ENCODE peak calls at places on chromosomes 5 and 9, in nine cellular contexts. M is esophagus squamous epithelium; Z is CD4-positive, alpha-beta T cell; K is epithelial cell of esophagus; V is neural crest cell; C is H1; F is GM12865; S is A673; A is GM13977. H is an unnamed sample.

GRCh38 chr9:76876098-76876497 is 29.8 kb downstream of the PRUNE2 start:
- DNase-seq in S (no peak), V (no peak), A (no peak), K (peak), M (no peak), F (no peak), C (no peak), Z (no peak), H (no peak)

GRCh38 chr9:136439550-136440408 is at the start of gene INPP5E:
- DNase-seq in C (peak), S (peak), A (peak), M (no peak), V (peak), K (peak), Z (peak), F (peak), H (peak)

GRCh38 chr5:36885566-36886485 is 9.3 kb downstream of the NIPBL start:
- DNase-seq in M (no peak), F (no peak), Z (no peak), K (no peak), A (no peak), C (no peak), V (no peak), S (no peak), H (no peak)

GRCh38 chr9:13354733-13355132 is 75.2 kb upstream of the MPDZ start:
- DNase-seq in Z (no peak), M (no peak), F (no peak), A (no peak), K (peak), C (no peak), S (no peak), V (no peak), H (no peak)

GRCh38 chr5:126811515-126812198 is 34.7 kb downstream of the LMNB1 start:
- DNase-seq in A (no peak), M (no peak), C (no peak), V (no peak), S (no peak), K (peak), F (peak), Z (peak), H (no peak)

GRCh38 chr9:122821278-122821952 is 7.0 kb downstream of the PDCL start:
- DNase-seq in Z (no peak), V (no peak), S (peak), M (no peak), F (no peak), K (no peak), A (no peak), C (no peak), H (peak)

GRCh38 chr9:98906273-98907040 is 37.2 kb upstream of the COL15A1 start:
- DNase-seq in A (no peak), K (no peak), C (peak), M (no peak), S (peak), F (no peak), V (no peak), Z (no peak), H (no peak)

GRCh38 chr5:130141689-130142320 is 237.5 kb downstream of the CHSY3 start:
- DNase-seq in F (peak), M (no peak), A (peak), C (peak), S (no peak), V (no peak), Z (no peak), K (peak), H (no peak)

GRCh38 chr5:38536968-38537367 is 19.5 kb downstream of the LIFR start:
- DNase-seq in A (no peak), F (no peak), S (no peak), C (no peak), M (no peak), K (peak), V (no peak), Z (no peak), H (no peak)

GRCh38 chr5:32388429-32389111 is 56.0 kb downstream of the ZFR start:
- DNase-seq in S (no peak), Z (no peak), V (no peak), C (no peak), F (no peak), A (no peak), M (no peak), K (peak), H (no peak)

GRCh38 chr5:151825445-151825844 is 53.7 kb downstream of the G3BP1 start:
- DNase-seq in M (no peak), K (peak), V (peak), A (peak), Z (no peak), F (peak), S (peak), C (peak), H (peak)

DNA sequence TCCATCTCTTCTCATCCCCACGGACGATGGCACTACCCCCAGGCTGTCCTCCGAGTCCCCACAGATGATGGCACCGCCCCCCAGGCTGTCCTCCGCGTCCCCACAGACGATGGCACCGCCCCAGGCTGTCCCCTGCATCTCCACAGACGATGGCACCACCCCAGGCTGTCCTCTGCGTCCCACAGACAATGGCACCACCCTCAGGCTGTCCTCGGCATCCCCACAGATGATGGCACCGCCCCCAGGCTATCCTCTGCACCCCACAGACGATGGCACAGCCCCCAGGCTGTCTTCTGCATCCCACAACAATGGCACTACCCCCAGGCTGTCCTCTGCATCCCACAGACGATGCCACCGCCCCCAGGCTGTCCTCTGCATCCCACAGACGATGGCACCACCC is 57.4 kb upstream of the PTCH1 start:
- DNase-seq in A (no peak), C (no peak), K (no peak), M (no peak), F (no peak), V (no peak), S (peak), Z (no peak), H (no peak)
- TF ChIP-seq CTCF in A (peak), C (peak), K (no peak), M (no peak), F (peak), V (no peak), S (peak), Z (no peak), H (peak)

GRCh38 chr5:93247126-93247525 is 333.9 kb downstream of the NR2F1-AS1 start:
- DNase-seq in F (no peak), C (no peak), V (no peak), S (no peak), M (no peak), Z (no peak), A (no peak), K (no peak), H (no peak)

GRCh38 chr5:93249651-93250289 is 331.2 kb downstream of the NR2F1-AS1 start:
- DNase-seq in A (no peak), S (no peak), F (no peak), M (no peak), V (peak), K (peak), C (no peak), Z (no peak), H (no peak)

GRCh38 chr5:93250431-93250830 is 330.6 kb downstream of the NR2F1-AS1 start:
- DNase-seq in Z (no peak), C (no peak), F (no peak), M (no peak), V (no peak), A (no peak), K (no peak), S (no peak), H (no peak)

GRCh38 chr5:93251347-93251746 is 329.7 kb downstream of the NR2F1-AS1 start:
- DNase-seq in S (no peak), M (no peak), K (no peak), Z (no peak), V (no peak), C (no peak), F (no peak), A (no peak), H (no peak)

DNA sequence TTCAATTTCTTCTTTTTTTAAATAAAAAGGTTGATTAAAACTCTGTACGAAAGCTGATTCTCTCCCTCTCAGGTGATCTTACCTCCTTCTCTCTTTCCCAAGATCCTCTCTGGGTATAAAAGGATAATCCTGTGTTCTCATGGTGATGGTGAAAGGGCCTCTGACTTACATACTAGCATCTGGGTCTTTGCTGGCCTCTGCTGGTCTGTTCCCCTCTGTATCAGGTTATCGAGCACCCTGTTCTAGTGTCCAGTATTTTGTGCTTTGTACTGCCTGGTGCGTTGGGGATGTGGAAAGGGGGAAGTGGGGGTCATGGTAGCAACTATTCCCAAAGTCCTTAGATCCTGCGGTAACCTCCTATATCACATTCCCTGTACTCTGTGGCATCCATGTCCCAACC is 328.9 kb downstream of the NR2F1-AS1 start:
- DNase-seq in K (no peak), V (no peak), C (no peak), M (no peak), F (no peak), A (no peak), Z (no peak), S (no peak), H (no peak)
- TF ChIP-seq CTCF in K (peak), V (no peak), C (peak), M (no peak), F (no peak), A (no peak), Z (no peak), S (no peak), H (no peak)

DNA sequence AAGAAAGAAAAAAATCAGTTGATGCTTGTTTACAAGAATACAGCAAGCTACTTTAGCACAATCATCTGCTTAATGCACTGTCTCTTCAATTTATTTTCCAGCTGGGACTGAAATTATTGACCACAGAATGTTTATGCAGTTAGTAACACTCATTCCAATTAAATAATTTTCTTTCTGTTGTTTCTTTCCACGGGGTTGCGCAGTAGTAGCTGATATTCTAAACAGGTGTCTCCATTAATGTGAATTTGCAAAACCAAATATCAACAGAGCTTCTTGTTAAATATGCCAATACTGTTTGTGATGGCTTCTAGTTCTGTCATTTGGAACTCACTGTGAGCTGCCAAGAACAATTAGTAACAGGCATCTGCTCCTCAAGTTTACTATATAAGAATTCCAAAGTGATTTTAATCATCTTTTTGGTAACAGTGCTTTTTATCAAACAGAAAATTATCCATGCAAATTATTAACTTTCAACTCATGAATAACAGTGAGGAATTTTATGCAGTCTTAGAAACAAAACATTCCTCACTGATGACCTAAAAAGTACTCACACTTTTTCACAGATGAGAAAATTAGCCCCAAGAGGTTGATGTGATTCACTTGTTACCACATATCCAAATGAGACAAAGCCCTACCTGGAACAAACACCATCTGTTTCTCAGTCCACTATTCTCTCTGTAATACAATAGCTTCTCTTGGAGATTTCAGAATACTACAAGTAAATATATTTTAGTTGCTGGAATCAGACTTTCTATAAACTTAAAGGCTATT is 567.6 kb upstream of the RGMB start:
- DNase-seq in V (no peak), S (no peak), K (peak), C (no peak), F (no peak), Z (no peak), A (no peak), M (no peak), H (no peak)
- TF ChIP-seq CTCF in V (no peak), S (no peak), K (no peak), C (no peak), F (no peak), Z (no peak), A (no peak), M (no peak), H (no peak)

DNA sequence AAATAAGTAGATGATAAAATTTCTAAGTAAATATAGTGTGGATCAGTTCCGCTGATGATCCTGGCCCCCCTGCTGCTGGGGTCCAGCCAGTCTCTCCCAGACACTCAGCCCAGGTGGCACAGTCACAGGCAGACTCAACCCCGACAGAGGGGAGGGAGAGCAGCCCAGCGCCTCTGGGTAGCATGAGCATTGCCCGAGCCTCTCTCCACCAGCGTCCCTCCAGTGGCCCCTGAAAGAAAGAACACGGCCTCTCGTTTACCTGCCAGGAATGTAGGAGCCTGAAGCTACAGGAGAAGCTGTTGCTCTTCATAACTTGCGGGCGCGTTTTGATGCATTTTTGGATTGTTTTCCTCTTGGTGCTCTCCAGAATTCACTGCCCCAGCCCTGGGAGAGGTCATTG is 68.8 kb upstream of the ICE1 start:
- DNase-seq in A (no peak), F (no peak), V (no peak), Z (no peak), K (no peak), C (peak), S (no peak), M (no peak), H (no peak)
- TF ChIP-seq CTCF in A (no peak), F (no peak), V (no peak), Z (no peak), K (no peak), C (peak), S (no peak), M (no peak), H (no peak)

GRCh38 chr9:77897292-77897691 is 134.3 kb downstream of the GNAQ start:
- DNase-seq in Z (no peak), A (no peak), V (no peak), F (peak), K (no peak), C (no peak), S (peak), M (no peak), H (no peak)
- TF ChIP-seq CTCF in Z (no peak), A (no peak), V (peak), F (no peak), K (peak), C (peak), S (peak), M (peak), H (no peak)

H was measured in D721Med.